ENCODE peak calls at places on chromosomes 5 and 9, in five cellular contexts. P, F, A, W and X are unnamed samples.

GRCh38 chr9:98024702-98025101 is 31.8 kb upstream of the NANS start:
- DNase-seq in F (no peak), P (no peak), W (no peak), A (no peak), X (no peak)

GRCh38 chr9:22141906-22142305 is 132.8 kb upstream of the CDKN2B start:
- DNase-seq in W (no peak), A (peak; percentile 44), P (no peak), F (no peak), X (no peak)

GRCh38 chr5:157740211-157740610 is 3.3 kb upstream of the LSM11 start:
- DNase-seq in A (peak; percentile 23), F (no peak), P (no peak), W (no peak), X (no peak)

GRCh38 chr5:32153723-32154122 is 20.4 kb downstream of the GOLPH3 start:
- DNase-seq in F (no peak), W (no peak), A (no peak), P (no peak), X (no peak)

GRCh38 chr5:9833871-9834270 is 203.7 kb upstream of the TAS2R1 start:
- DNase-seq in A (no peak), P (no peak), W (no peak), F (no peak), X (no peak)

GRCh38 chr5:106822851-106823250 is 847.9 kb downstream of the EFNA5 start:
- DNase-seq in A (no peak), P (no peak), F (no peak), W (no peak), X (no peak)

GRCh38 chr9:85158512-85158911 is 489.0 kb downstream of the NTRK2 start:
- DNase-seq in A (no peak), P (no peak), W (peak; percentile 9), F (no peak), X (no peak)

GRCh38 chr9:72305102-72305546 is 59.9 kb downstream of the ZFAND5 start:
- DNase-seq in W (no peak), P (no peak), A (no peak), F (no peak), X (peak; percentile 74)

GRCh38 chr9:113261917-113262671 is 13.3 kb downstream of the CDC26 start:
- DNase-seq in W (no peak), A (peak; percentile 31), F (no peak), P (no peak), X (no peak)

GRCh38 chr5:76718880-76719279 is 3.0 kb downstream of the F2R start:
- DNase-seq in F (no peak), A (no peak), W (no peak), P (no peak), X (no peak)

GRCh38 chr9:107925756-107926297 is 436.3 kb upstream of the KLF4 start:
- DNase-seq in P (no peak), F (no peak), W (no peak), A (no peak), X (no peak)

GRCh38 chr9:35681341-35682002 is 7.7 kb downstream of the CA9 start:
- DNase-seq in W (no peak), A (no peak), P (no peak), F (no peak), X (no peak)

GRCh38 chr9:21570643-21571275 is 88.6 kb upstream of the IFNE start:
- DNase-seq in W (no peak), F (no peak), A (no peak), P (no peak), X (no peak)

GRCh38 chr9:38641985-38642864 is 21.8 kb upstream of the ANKRD18A start:
- DNase-seq in W (peak; percentile 47), F (no peak), P (no peak), A (peak; percentile 34), X (no peak)

GRCh38 chr9:9214052-9214451 is 1398.8 kb downstream of the PTPRD start:
- DNase-seq in P (no peak), W (no peak), A (no peak), F (no peak), X (no peak)

GRCh38 chr5:7010578-7010977 is 297.3 kb downstream of the TENT4A start:
- DNase-seq in A (no peak), F (no peak), W (no peak), P (no peak), X (no peak)

GRCh38 chr9:108854641-108855528 is 901 bp downstream of the ACTL7B start:
- DNase-seq in F (no peak), A (no peak), W (peak; percentile 66), P (no peak), X (no peak)

GRCh38 chr5:158119852-158120708 is 261.1 kb upstream of the CLINT1 start:
- DNase-seq in A (peak; percentile 78), P (no peak), F (no peak), W (no peak), X (peak; percentile 41)

GRCh38 chr5:143010335-143010734 is 240.2 kb downstream of the ARHGAP26 start:
- DNase-seq in A (peak; percentile 71), P (no peak), W (peak; percentile 41), F (no peak), X (peak; percentile 71)

GRCh38 chr5:139660916-139661814 is 13.0 kb downstream of the CXXC5 start:
- DNase-seq in P (no peak), F (no peak), W (no peak), A (peak; percentile 92), X (peak; percentile 61)